ENCODE peak calls at places on chromosomes 4 and X, in five cellular contexts. R is ELR, D is NCI-H1417, V is neural crest cell, A is stromal cell of bone marrow. X is an unnamed sample.

GRCh38 chr4:156968479-156968984 is 3.1 kb downstream of the PDGFC start:
- DNase-seq in A (peak), R (peak), D (peak), V (peak), X (peak)

GRCh38 chr4:74266081-74266480 is 42.2 kb upstream of the EPGN start:
- DNase-seq in D (no peak), V (no peak), R (no peak), A (no peak), X (no peak)

GRCh38 chr4:153154010-153154975 is 50.0 kb upstream of the TRIM2 start:
- DNase-seq in D (peak), A (no peak), V (no peak), R (peak), X (no peak)

GRCh38 chrX:21946925-21947641 is 6.6 kb downstream of the SMS start:
- DNase-seq in A (no peak), R (peak), V (no peak), D (no peak), X (no peak)

GRCh38 chr4:109671350-109671749 is 31.9 kb downstream of the CASP6 start:
- DNase-seq in D (no peak), A (peak), V (no peak), R (no peak), X (no peak)

GRCh38 chr4:37892641-37893040 is 1.8 kb downstream of the TBC1D1 start:
- DNase-seq in V (no peak), D (no peak), R (no peak), A (no peak), X (no peak)

GRCh38 chr4:70734168-70734954 is 12.6 kb downstream of the RUFY3 start:
- DNase-seq in A (no peak), R (peak), D (no peak), V (no peak), X (no peak)

GRCh38 chr4:40521957-40522356 is 107.7 kb downstream of the RBM47 start:
- DNase-seq in R (no peak), A (no peak), D (no peak), V (no peak), X (no peak)

GRCh38 chr4:17260395-17260907 is 251.4 kb downstream of the QDPR start:
- DNase-seq in V (no peak), A (no peak), R (peak), D (no peak), X (no peak)

GRCh38 chr4:127355738-127356137 is 277.0 kb upstream of the INTU start:
- DNase-seq in V (no peak), R (no peak), D (no peak), A (no peak), X (no peak)

GRCh38 chr4:1809754-1810502 is 16.8 kb downstream of the FGFR3 start:
- DNase-seq in A (peak), D (peak), V (peak), R (peak), X (no peak)

GRCh38 chr4:155353923-155354540 is 22.7 kb downstream of the MAP9 start:
- DNase-seq in A (peak), V (peak), D (no peak), R (peak), X (no peak)

GRCh38 chrX:65674351-65674893 is 7.0 kb downstream of the MSN start:
- DNase-seq in A (no peak), R (peak), V (no peak), D (no peak), X (no peak)

GRCh38 chrX:45959567-45959966 is 585.7 kb downstream of the ZNF674 start:
- DNase-seq in R (no peak), V (no peak), D (no peak), A (no peak), X (no peak)

GRCh38 chrX:15948318-15948660 is 93.7 kb upstream of the AP1S2 start:
- DNase-seq in R (peak), V (no peak), D (no peak), A (no peak), X (no peak)

GRCh38 chr4:130632731-130633604 is 1537.0 kb downstream of the C4orf33 start:
- DNase-seq in V (no peak), A (no peak), R (peak), D (no peak), X (no peak)